ENCODE peak calls at places on chromosomes 11 and 22, in seven cellular contexts. X, B, M, N, K, F and H are unnamed samples.

GRCh38 chr22:24156146-24156914 is 25.0 kb upstream of the SUSD2 start:
- DNase-seq in X (peak; percentile 34), B (no peak), M (peak; percentile 61), N (peak; percentile 36), K (no peak), F (no peak), H (no peak)

GRCh38 chr11:116148056-116148455 is 624.7 kb downstream of the BUD13 start:
- DNase-seq in X (no peak), B (no peak), M (no peak), N (no peak), K (no peak), F (no peak), H (no peak)

GRCh38 chr22:45105281-45105700 is 58.4 kb upstream of the NUP50 start:
- DNase-seq in X (no peak), B (no peak), M (no peak), N (peak; percentile 95), K (no peak), F (peak; percentile 55), H (no peak)

GRCh38 chr22:31240011-31240410 is 27.9 kb downstream of the LIMK2 start:
- DNase-seq in X (no peak), B (no peak), M (no peak), N (no peak), K (no peak), F (no peak), H (no peak)

GRCh38 chr11:100008440-100008839 is 678.6 kb upstream of the ARHGAP42 start:
- DNase-seq in X (no peak), B (no peak), M (no peak), N (no peak), K (no peak), F (no peak), H (no peak)

GRCh38 chr11:128341280-128341679 is 246.1 kb downstream of the ETS1 start:
- DNase-seq in X (no peak), B (no peak), M (peak; percentile 30), N (no peak), K (no peak), F (no peak), H (no peak)

GRCh38 chr22:46085831-46086576 is 64.3 kb upstream of the PPARA start:
- DNase-seq in X (no peak), B (no peak), M (no peak), N (peak; percentile 90), K (no peak), F (no peak), H (no peak)

GRCh38 chr11:100777118-100777517 is 90.0 kb downstream of the ARHGAP42 start:
- DNase-seq in X (no peak), B (no peak), M (no peak), N (peak; percentile 86), K (peak; percentile 82), F (peak; percentile 47), H (no peak)

GRCh38 chr11:72100462-72100861 is 2.6 kb downstream of the LAMTOR1 start:
- DNase-seq in X (no peak), B (no peak), M (no peak), N (no peak), K (no peak), F (no peak), H (no peak)

GRCh38 chr11:96159968-96160367 is 183.0 kb downstream of the MAML2 start:
- DNase-seq in X (no peak), B (no peak), M (no peak), N (no peak), K (no peak), F (no peak), H (no peak)

GRCh38 chr11:13561860-13562259 is 66.1 kb upstream of the PTH start:
- DNase-seq in X (no peak), B (no peak), M (no peak), N (no peak), K (no peak), F (no peak), H (no peak)

GRCh38 chr11:27423125-27423524 is 49.5 kb downstream of the LGR4 start:
- DNase-seq in X (no peak), B (peak; percentile 53), M (no peak), N (peak; percentile 65), K (peak; percentile 61), F (no peak), H (no peak)

GRCh38 chr11:133948711-133949110 is 8.1 kb downstream of the IGSF9B start:
- DNase-seq in X (peak; percentile 21), B (no peak), M (no peak), N (no peak), K (no peak), F (no peak), H (no peak)

GRCh38 chr11:20966489-20966888 is 297.1 kb downstream of the NELL1 start:
- DNase-seq in X (no peak), B (no peak), M (no peak), N (no peak), K (no peak), F (no peak), H (no peak)

GRCh38 chr11:6979365-6979764 is 40.8 kb downstream of the ZNF214 start:
- DNase-seq in X (no peak), B (no peak), M (no peak), N (no peak), K (no peak), F (no peak), H (no peak)

GRCh38 chr11:101446726-101447125 is 137.1 kb downstream of the TRPC6 start:
- DNase-seq in X (no peak), B (no peak), M (no peak), N (no peak), K (no peak), F (no peak), H (no peak)

GRCh38 chr11:13215157-13215556 is 62.4 kb upstream of the BMAL1 start:
- DNase-seq in X (no peak), B (no peak), M (no peak), N (peak; percentile 86), K (peak; percentile 64), F (no peak), H (no peak)

GRCh38 chr11:116422556-116422955 is 350.2 kb downstream of the BUD13 start:
- DNase-seq in X (no peak), B (no peak), M (no peak), N (no peak), K (no peak), F (no peak), H (no peak)

GRCh38 chr11:44633641-44634040 is 68.2 kb downstream of the CD82 start:
- DNase-seq in X (no peak), B (no peak), M (no peak), N (no peak), K (no peak), F (no peak), H (no peak)

GRCh38 chr11:102846292-102846691 is 2.9 kb upstream of the MMP3 start:
- DNase-seq in X (no peak), B (no peak), M (no peak), N (peak; percentile 34), K (peak; percentile 22), F (no peak), H (no peak)

DNA sequence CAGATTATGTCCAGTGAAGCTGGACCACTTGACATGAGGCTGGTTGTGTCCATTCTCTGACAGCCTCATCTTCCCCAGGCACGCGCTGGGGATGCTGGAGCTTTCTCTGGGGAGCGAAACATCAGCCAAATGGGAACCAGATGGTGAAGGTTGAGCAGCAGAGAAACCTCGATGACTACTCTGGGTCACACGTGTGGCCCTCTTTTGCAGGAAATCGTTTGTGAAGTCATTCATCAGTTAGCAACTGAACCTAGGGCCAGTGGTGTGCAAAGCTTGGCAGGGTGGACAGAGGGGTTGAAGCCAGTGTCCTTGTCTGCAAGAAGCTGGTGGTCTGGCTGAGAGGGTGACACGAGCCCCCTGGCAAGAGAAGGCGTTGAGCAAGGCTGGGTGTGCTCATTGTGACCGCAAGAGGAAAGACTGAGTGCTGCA is 109.8 kb downstream of the ZBTB16 start:
- DNase-seq in X (no peak), B (no peak), M (no peak), N (no peak), K (no peak), F (no peak), H (no peak)
- H3K27ac ChIP-seq in X (peak overlapping the region; percentile 98), B (no peak overlapping the region), M (no peak overlapping the region), N (no peak overlapping the region), K (no peak overlapping the region), F (no peak overlapping the region), H (peak overlapping the region; percentile 99)

GRCh38 chr22:40276877-40277823 is 69.2 kb upstream of the ADSL start:
- DNase-seq in X (no peak), B (no peak), M (no peak), N (peak; percentile 27), K (no peak), F (no peak), H (no peak)

GRCh38 chr22:40279017-40279416 is 67.3 kb upstream of the ADSL start:
- DNase-seq in X (no peak), B (no peak), M (no peak), N (no peak), K (no peak), F (no peak), H (no peak)

GRCh38 chr22:40285508-40285907 is 60.8 kb upstream of the ADSL start:
- DNase-seq in X (no peak), B (no peak), M (no peak), N (no peak), K (no peak), F (no peak), H (no peak)

GRCh38 chr22:40281717-40282116 is 64.6 kb upstream of the ADSL start:
- DNase-seq in X (no peak), B (no peak), M (no peak), N (peak; percentile 63), K (peak; percentile 44), F (no peak), H (no peak)
- H3K27ac ChIP-seq in X (no peak overlapping the region), B (no peak overlapping the region), M (no peak overlapping the region), N (peak overlapping the region; percentile 19), K (no peak overlapping the region), F (no peak overlapping the region), H (no peak overlapping the region)

GRCh38 chr11:57409321-57410100 is 17.4 kb downstream of the SLC43A3 start:
- DNase-seq in X (no peak), B (no peak), M (no peak), N (no peak), K (no peak), F (no peak), H (no peak)

GRCh38 chr11:57407010-57407409 is 16.6 kb upstream of the PRG2 start:
- DNase-seq in X (no peak), B (no peak), M (no peak), N (no peak), K (no peak), F (no peak), H (no peak)

GRCh38 chr11:57406337-57406904 is 16.0 kb upstream of the PRG2 start:
- DNase-seq in X (no peak), B (no peak), M (no peak), N (peak; percentile 14), K (no peak), F (no peak), H (no peak)

GRCh38 chr11:57407941-57408475 is 17.6 kb upstream of the PRG2 start:
- DNase-seq in X (no peak), B (no peak), M (no peak), N (no peak), K (no peak), F (no peak), H (no peak)

GRCh38 chr11:57407521-57407920 is 17.1 kb upstream of the PRG2 start:
- DNase-seq in X (no peak), B (no peak), M (no peak), N (no peak), K (no peak), F (no peak), H (no peak)
- H3K27ac ChIP-seq in X (no peak overlapping the region), B (no peak overlapping the region), M (no peak overlapping the region), N (no peak overlapping the region), K (no peak overlapping the region), F (no peak overlapping the region), H (no peak overlapping the region)

DNA sequence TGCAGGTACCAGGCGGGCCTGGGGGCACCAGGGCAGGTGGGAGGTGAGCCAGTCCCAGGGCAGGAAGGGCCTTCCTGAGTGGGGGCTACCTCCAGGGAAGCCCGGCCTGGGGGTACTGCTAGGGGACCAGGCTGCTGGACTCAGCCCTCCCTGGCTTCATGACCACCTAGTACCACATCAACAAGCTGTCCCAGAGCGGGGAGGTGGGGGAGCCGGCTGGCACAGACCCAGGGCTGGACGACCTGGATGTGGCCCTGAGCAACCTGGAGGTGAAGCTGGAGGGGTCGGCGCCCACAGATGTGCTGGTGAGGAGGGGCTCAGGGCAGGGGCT is 6.7 kb downstream of the TRPT1 start:
- DNase-seq in X (no peak), B (no peak), M (no peak), N (no peak), K (no peak), F (no peak), H (no peak)
- H3K27ac ChIP-seq in X (no peak overlapping the region), B (no peak overlapping the region), M (no peak overlapping the region), N (no peak overlapping the region), K (no peak overlapping the region), F (no peak overlapping the region), H (no peak overlapping the region)